ENCODE peak calls at places on chromosomes 1 and 21, in six cellular contexts. V is CD8-positive, alpha-beta T cell; S is coronary artery; H is adrenal gland; X is BE2C; E is fibroblast of the aortic adventitia. L is an unnamed sample.

GRCh38 chr1:26302733-26303405 is 3.6 kb downstream of the UBXN11 start:
- DNase-seq in V (no peak), S (no peak), H (no peak), X (no peak), E (peak), L (peak)

GRCh38 chr1:227892930-227893695 is 54.6 kb downstream of the WNT9A start:
- DNase-seq in V (peak), S (peak), H (peak), X (peak), E (no peak), L (no peak)

GRCh38 chr1:17075470-17076255 is 21.8 kb upstream of the SDHB start:
- DNase-seq in V (no peak), S (no peak), H (peak), X (no peak), E (no peak), L (no peak)

GRCh38 chr21:33904041-33904440 is 11.6 kb downstream of the ATP5PO start:
- DNase-seq in V (no peak), S (no peak), H (no peak), X (no peak), E (no peak), L (no peak)

GRCh38 chr1:39016604-39017171 is 9.5 kb upstream of the NDUFS5 start:
- DNase-seq in V (no peak), S (no peak), H (no peak), X (no peak), E (no peak), L (no peak)

GRCh38 chr1:29986986-29987385 is 736.4 kb downstream of the MATN1 start:
- DNase-seq in V (no peak), S (peak), H (no peak), X (no peak), E (no peak), L (no peak)

GRCh38 chr21:40386301-40386911 is 460.6 kb downstream of the DSCAM start:
- DNase-seq in V (no peak), S (no peak), H (peak), X (peak), E (no peak), L (no peak)

GRCh38 chr1:184693011-184693410 is 61.6 kb downstream of the EDEM3 start:
- DNase-seq in V (no peak), S (no peak), H (no peak), X (no peak), E (no peak), L (no peak)

GRCh38 chr1:3483801-3484444 is 29.5 kb downstream of the ARHGEF16 start:
- DNase-seq in V (peak), S (no peak), H (peak), X (peak), E (no peak), L (no peak)

GRCh38 chr1:108704501-108704900 is 8.2 kb upstream of the FNDC7 start:
- DNase-seq in V (no peak), S (no peak), H (no peak), X (no peak), E (peak), L (peak)

GRCh38 chr1:236509647-236510401 is 14.0 kb upstream of the LGALS8 start:
- DNase-seq in V (no peak), S (no peak), H (no peak), X (no peak), E (no peak), L (no peak)

GRCh38 chr1:87712261-87712674 is 383.6 kb downstream of the LMO4 start:
- DNase-seq in V (no peak), S (no peak), H (no peak), X (no peak), E (peak), L (no peak)

GRCh38 chr1:175919001-175919400 is 175.6 kb upstream of the TNR start:
- DNase-seq in V (no peak), S (no peak), H (no peak), X (no peak), E (no peak), L (no peak)

GRCh38 chr1:23343246-23344110 is 606 bp downstream of the HNRNPR start:
- DNase-seq in V (peak), S (peak), H (peak), X (no peak), E (peak), L (no peak)

GRCh38 chr21:27536319-27536718 is 569.4 kb upstream of the ADAMTS5 start:
- DNase-seq in V (no peak), S (no peak), H (no peak), X (no peak), E (no peak), L (peak)

GRCh38 chr1:18962121-18962721 is 5.7 kb upstream of the IFFO2 start:
- DNase-seq in V (no peak), S (no peak), H (no peak), X (no peak), E (peak), L (no peak)

GRCh38 chr1:225881081-225882007 is 836 bp downstream of the TMEM63A start:
- DNase-seq in V (peak), S (peak), H (peak), X (no peak), E (no peak), L (no peak)

GRCh38 chr1:209383422-209383821 is 200.1 kb upstream of the CAMK1G start:
- DNase-seq in V (no peak), S (no peak), H (no peak), X (no peak), E (no peak), L (no peak)

GRCh38 chr1:27873671-27874384 is 1.5 kb downstream of the THEMIS2 start:
- DNase-seq in V (no peak), S (no peak), H (no peak), X (no peak), E (no peak), L (no peak)

GRCh38 chr1:30303387-30303786 is 420.0 kb downstream of the MATN1 start:
- DNase-seq in V (no peak), S (no peak), H (no peak), X (no peak), E (no peak), L (no peak)

GRCh38 chr1:154998818-154999650 is 3.6 kb upstream of the ZBTB7B start:
- DNase-seq in V (peak), S (peak), H (peak), X (peak), E (peak), L (no peak)

GRCh38 chr1:153441238-153441755 is 19.2 kb downstream of the S100A7 start:
- DNase-seq in V (no peak), S (peak), H (no peak), X (no peak), E (no peak), L (no peak)

GRCh38 chr1:220841293-220841692 is 38.0 kb upstream of the HLX start:
- DNase-seq in V (no peak), S (no peak), H (no peak), X (no peak), E (no peak), L (no peak)

GRCh38 chr1:109025691-109026090 is 16.2 kb downstream of the WDR47 start:
- DNase-seq in V (no peak), S (no peak), H (no peak), X (no peak), E (no peak), L (no peak)

GRCh38 chr21:46118305-46118870 is 20.5 kb downstream of the COL6A2 start:
- DNase-seq in V (no peak), S (peak), H (no peak), X (peak), E (no peak), L (no peak)

GRCh38 chr1:89069955-89070354 is 4.9 kb upstream of the GBP1 start:
- DNase-seq in V (no peak), S (no peak), H (no peak), X (no peak), E (peak), L (no peak)

GRCh38 chr1:1059494-1060280 is 14.4 kb downstream of the RNF223 start:
- DNase-seq in V (peak), S (peak), H (peak), X (peak), E (peak), L (no peak)

GRCh38 chr1:112722601-112723510 is 7.7 kb upstream of the PPM1J start:
- DNase-seq in V (no peak), S (peak), H (no peak), X (no peak), E (no peak), L (peak)
- H3K4me3 ChIP-seq in V (no peak), S (peak), H (no peak), X (no peak), E (no peak), L (no peak)

GRCh38 chr1:156338180-156338973 is at the start of the genes CCT3 and TSACC:
- DNase-seq in V (peak), S (peak), H (peak), X (peak), E (peak), L (peak)

GRCh38 chr1:156337888-156338179 is 258 bp downstream of the CCT3 start:
- DNase-seq in V (no peak), S (no peak), H (no peak), X (no peak), E (no peak), L (no peak)

GRCh38 chr1:156337052-156337887 is 822 bp downstream of the CCT3 start:
- DNase-seq in V (no peak), S (no peak), H (no peak), X (no peak), E (peak), L (no peak)

GRCh38 chr1:156336242-156336641 is 1.9 kb downstream of the CCT3 start:
- DNase-seq in V (no peak), S (no peak), H (no peak), X (no peak), E (no peak), L (no peak)
- H3K4me3 ChIP-seq in V (no peak), S (peak), H (no peak), X (peak), E (peak), L (peak)

DNA sequence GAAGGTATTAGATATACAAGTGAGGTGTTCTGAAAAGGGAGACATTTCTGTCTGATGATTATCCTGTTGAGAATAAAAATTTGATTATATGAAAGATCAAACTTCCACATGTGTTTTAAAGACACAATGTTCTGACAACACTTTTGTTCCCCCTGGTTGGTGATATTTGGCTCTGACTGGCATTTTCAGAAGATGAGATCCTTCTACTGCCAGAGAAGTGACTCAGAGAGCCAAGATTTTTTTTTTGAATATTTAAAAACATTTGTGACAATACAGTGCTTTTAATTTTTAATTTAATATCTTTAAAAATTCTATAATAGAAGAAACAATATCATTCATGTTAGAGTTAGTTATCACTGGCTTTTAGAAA is 18.5 kb upstream of the PTGFR start:
- DNase-seq in V (no peak), S (no peak), H (no peak), X (no peak), E (no peak), L (no peak)
- H3K4me3 ChIP-seq in V (no peak), S (no peak), H (no peak), X (no peak), E (no peak), L (no peak)

GRCh38 chr21:45076245-45076661 is 1.9 kb downstream of the ADARB1 start:
- DNase-seq in V (no peak), S (peak), H (no peak), X (no peak), E (no peak), L (no peak)
- H3K4me3 ChIP-seq in V (no peak), S (peak), H (no peak), X (peak), E (no peak), L (peak)